ENCODE peak calls at places on chromosomes 3 and 15, in eight cellular contexts. P is mammary epithelial cell, U is neural progenitor cell, G is H1, V is GM23338, B is fibroblast of lung, H is PC-9, O is PC-3. N is an unnamed sample.

GRCh38 chr3:194205675-194206133 is 69.8 kb downstream of the HES1 start:
- DNase-seq in P (no peak), H (peak), O (peak), B (no peak), U (no peak), V (peak), G (peak), N (peak)

GRCh38 chr15:70765504-70766281 is 2.3 kb upstream of the UACA start:
- DNase-seq in V (no peak), G (no peak), H (no peak), O (no peak), B (peak), U (no peak), P (no peak), N (no peak)

GRCh38 chr3:188296761-188297689 is 143.1 kb downstream of the LPP start:
- DNase-seq in G (no peak), H (no peak), B (peak), U (no peak), O (peak), P (peak), V (no peak), N (no peak)

GRCh38 chr3:141303481-141304223 is 64.7 kb upstream of the ZBTB38 start:
- DNase-seq in B (peak), P (peak), V (peak), O (peak), U (peak), G (peak), H (peak), N (peak)

GRCh38 chr3:13214847-13215472 is 141.7 kb upstream of the IQSEC1 start:
- DNase-seq in O (no peak), H (no peak), V (no peak), P (no peak), B (no peak), U (no peak), G (no peak), N (no peak)

GRCh38 chr3:66372681-66373350 is 128.0 kb downstream of the LRIG1 start:
- DNase-seq in U (peak), V (peak), B (no peak), H (no peak), O (peak), G (peak), P (no peak), N (peak)

GRCh38 chr15:41115088-41115651 is 910 bp downstream of the INO80 start:
- DNase-seq in P (no peak), H (no peak), B (peak), V (peak), G (no peak), O (peak), U (peak), N (no peak)

GRCh38 chr3:156433138-156433537 is 121.8 kb downstream of the SSR3 start:
- DNase-seq in P (no peak), H (no peak), G (no peak), O (no peak), B (peak), U (no peak), V (no peak), N (no peak)

GRCh38 chr15:31262143-31262530 is 64.5 kb upstream of the KLF13 start:
- DNase-seq in P (no peak), H (no peak), U (no peak), G (no peak), O (no peak), V (no peak), B (no peak), N (no peak)

GRCh38 chr3:11282250-11283125 is 10.3 kb downstream of the ATG7 start:
- DNase-seq in V (no peak), G (no peak), H (no peak), O (no peak), P (no peak), U (no peak), B (peak), N (no peak)

GRCh38 chr3:149765762-149766334 is 13.6 kb upstream of the COMMD2 start:
- DNase-seq in H (no peak), B (peak), P (peak), U (peak), O (peak), V (peak), G (no peak), N (no peak)

GRCh38 chr3:156599061-156599460 is 44.1 kb upstream of the SSR3 start:
- DNase-seq in P (no peak), O (no peak), V (peak), G (no peak), H (no peak), B (no peak), U (peak), N (no peak)

GRCh38 chr3:56783644-56784451 is 17.9 kb downstream of the ARHGEF3 start:
- DNase-seq in P (peak), O (peak), B (peak), U (no peak), V (no peak), G (no peak), H (no peak), N (peak)

GRCh38 chr15:81189583-81190283 is 6.9 kb upstream of the IL16 start:
- DNase-seq in H (no peak), P (peak), O (no peak), U (no peak), B (peak), G (peak), V (no peak), N (no peak)

GRCh38 chr3:95705786-95706418 is 1108.5 kb upstream of the EPHA6 start:
- DNase-seq in H (peak), G (no peak), P (no peak), V (no peak), O (no peak), B (no peak), U (no peak), N (peak)

GRCh38 chr3:116140100-116140689 is 305.1 kb downstream of the LSAMP start:
- DNase-seq in B (peak), H (no peak), U (peak), V (peak), G (no peak), P (peak), O (peak), N (no peak)

GRCh38 chr3:62415312-62415791 is 42.0 kb upstream of the FEZF2 start:
- DNase-seq in O (no peak), U (peak), H (no peak), P (no peak), G (peak), V (peak), B (no peak), N (peak)

GRCh38 chr3:73144828-73145227 is 83.4 kb downstream of the EBLN2 start:
- DNase-seq in O (no peak), U (no peak), B (no peak), H (no peak), V (no peak), P (no peak), G (no peak), N (no peak)

GRCh38 chr3:73143401-73143800 is 81.9 kb downstream of the EBLN2 start:
- DNase-seq in B (no peak), V (no peak), G (no peak), U (no peak), P (no peak), H (no peak), O (no peak), N (no peak)

GRCh38 chr3:73141531-73141930 is 80.1 kb downstream of the EBLN2 start:
- DNase-seq in G (no peak), B (no peak), O (no peak), P (no peak), V (no peak), H (no peak), U (no peak), N (no peak)

GRCh38 chr3:73143821-73144237 is 82.4 kb downstream of the EBLN2 start:
- DNase-seq in H (no peak), P (no peak), V (no peak), O (no peak), G (no peak), U (no peak), B (no peak), N (no peak)

GRCh38 chr3:73144276-73144675 is 82.8 kb downstream of the EBLN2 start:
- DNase-seq in H (no peak), U (no peak), O (no peak), G (no peak), V (no peak), B (peak), P (no peak), N (no peak)
- H3K4me2 ChIP-seq in H (no peak), U (no peak), O (no peak), G (no peak), V (no peak), B (no peak), P (no peak), N (no peak)

GRCh38 chr15:85744636-85745422 is 49.9 kb downstream of the KLHL25 start:
- DNase-seq in H (no peak), P (no peak), O (no peak), V (no peak), B (no peak), G (no peak), U (no peak), N (no peak)

GRCh38 chr15:85745525-85745924 is 49.2 kb downstream of the KLHL25 start:
- DNase-seq in U (no peak), P (no peak), V (no peak), H (no peak), O (no peak), B (no peak), G (no peak), N (no peak)

GRCh38 chr15:85748729-85749128 is 46.0 kb downstream of the KLHL25 start:
- DNase-seq in B (no peak), G (peak), V (peak), O (no peak), P (peak), U (no peak), H (no peak), N (no peak)

GRCh38 chr15:85748176-85748575 is 46.5 kb downstream of the KLHL25 start:
- DNase-seq in V (no peak), U (no peak), P (no peak), G (peak), B (no peak), H (no peak), O (no peak), N (no peak)

GRCh38 chr15:85746641-85747040 is 48.1 kb downstream of the KLHL25 start:
- DNase-seq in G (no peak), V (no peak), P (no peak), B (no peak), H (no peak), O (no peak), U (no peak), N (no peak)
- H3K27ac ChIP-seq in G (no peak), V (no peak), P (no peak), B (no peak), H (no peak), O (no peak), U (no peak), N (no peak)

GRCh38 chr3:69292185-69292584 is 93.7 kb downstream of the FRMD4B start:
- DNase-seq in P (peak), H (peak), U (peak), B (no peak), G (no peak), O (no peak), V (peak), N (no peak)
- TF ChIP-seq EZH2 in P (no peak), H (no peak), U (no peak), B (no peak), G (no peak), O (no peak), V (no peak), N (no peak)

DNA sequence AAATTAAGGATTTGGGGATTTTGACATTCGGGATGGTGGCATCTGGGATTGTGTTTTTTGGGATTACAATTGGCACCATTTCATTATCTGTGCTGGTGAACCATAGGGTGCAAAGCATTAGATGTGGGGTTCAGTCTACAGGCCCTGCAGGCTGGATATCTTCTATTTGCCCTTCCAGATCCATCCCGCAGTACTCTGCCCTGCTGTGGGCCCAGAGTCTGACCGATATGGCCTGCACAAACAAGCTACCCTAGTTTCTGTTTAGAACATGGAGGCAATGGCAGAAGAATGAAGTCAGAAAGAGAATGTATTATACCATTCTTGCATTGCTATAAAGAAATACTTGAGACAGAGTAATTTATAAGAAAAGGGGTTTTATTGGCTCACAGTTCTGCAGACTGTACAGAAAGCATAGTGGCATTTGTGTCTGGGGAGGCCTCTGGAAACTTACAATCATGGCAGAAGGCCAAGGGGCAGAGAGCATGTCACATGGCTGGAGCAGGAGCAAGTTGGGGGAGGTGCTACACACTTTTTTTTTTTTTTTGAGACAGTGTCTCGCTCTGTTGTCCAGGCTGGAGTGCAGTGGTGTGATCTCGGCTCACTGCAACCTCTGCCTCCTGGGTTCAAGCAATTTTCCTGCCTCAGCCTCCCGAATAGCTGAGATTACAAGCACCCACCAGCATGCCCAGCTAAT is 93.7 kb downstream of the NCEH1 start:
- DNase-seq in V (no peak), U (no peak), P (no peak), O (no peak), G (no peak), B (no peak), H (no peak), N (no peak)
- H3K4me2 ChIP-seq in V (no peak), U (no peak), P (no peak), O (no peak), G (no peak), B (no peak), H (no peak), N (no peak)

GRCh38 chr15:100712226-100712625 is 109.8 kb downstream of the ASB7 start:
- DNase-seq in H (peak), P (peak), U (no peak), B (peak), O (no peak), V (no peak), G (no peak), N (no peak)
- H3K27ac ChIP-seq in H (peak), P (peak), U (no peak), B (no peak), O (peak), V (no peak), G (no peak), N (no peak)

DNA sequence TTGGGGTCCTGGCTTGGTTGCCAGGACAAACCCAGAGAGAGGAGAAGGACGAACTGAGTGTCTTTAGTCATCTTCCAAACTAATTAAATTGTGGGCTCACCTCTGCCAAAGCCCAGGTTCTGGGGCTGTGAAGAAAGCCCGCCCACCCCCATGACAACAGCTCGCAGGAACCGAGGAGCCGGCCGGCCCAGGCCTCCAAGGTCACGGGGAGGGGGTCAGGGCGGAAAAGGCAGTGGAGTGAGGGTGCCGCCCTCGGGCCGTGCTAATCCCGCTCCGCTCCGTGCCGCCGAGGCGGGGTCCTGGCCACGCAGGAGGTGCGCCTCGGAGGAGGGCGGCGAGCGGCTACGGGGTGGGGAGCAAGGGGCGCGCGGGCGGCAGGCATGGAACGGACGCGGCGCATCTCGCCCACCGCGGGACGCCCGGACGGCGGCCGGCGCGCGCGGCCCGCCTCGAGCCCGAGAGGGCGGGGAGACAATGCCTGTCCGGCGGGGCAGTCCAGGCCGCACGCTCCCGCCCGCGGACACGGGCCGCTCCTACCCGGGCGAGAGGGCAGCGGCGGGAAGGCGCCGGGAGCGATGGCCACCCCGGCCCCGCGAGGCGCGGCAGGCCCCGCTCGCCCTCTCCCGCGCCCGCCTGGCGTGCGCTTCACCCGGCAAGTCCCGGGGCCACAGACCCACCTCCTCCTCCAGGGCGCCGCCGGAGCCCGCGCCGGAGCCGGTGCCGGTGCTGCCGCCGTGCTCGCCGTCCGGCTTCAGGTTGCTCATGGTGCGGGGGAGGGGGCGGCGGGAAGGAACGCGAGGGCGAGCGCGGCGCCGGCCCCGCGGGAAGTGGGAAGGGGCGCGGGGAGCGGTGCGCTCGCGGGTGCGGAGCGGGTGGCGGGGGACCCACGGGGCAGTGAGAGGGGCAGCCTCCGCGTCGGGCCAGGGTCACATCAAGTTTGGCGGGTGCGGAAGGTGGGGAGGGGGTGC is 549 bp downstream of the RBPMS2 start:
- DNase-seq in V (peak), G (peak), B (no peak), H (peak), O (no peak), P (no peak), U (peak), N (peak)
- TF ChIP-seq EZH2 in V (no peak), G (no peak), B (no peak), H (peak), O (no peak), P (no peak), U (peak), N (no peak)

GRCh38 chr3:38327335-38328009 is 19.1 kb upstream of the XYLB start:
- DNase-seq in G (no peak), V (no peak), O (peak), H (peak), P (peak), U (no peak), B (peak), N (no peak)
- H3K4me2 ChIP-seq in G (no peak), V (no peak), O (peak), H (peak), P (no peak), U (no peak), B (no peak), N (no peak)

DNA sequence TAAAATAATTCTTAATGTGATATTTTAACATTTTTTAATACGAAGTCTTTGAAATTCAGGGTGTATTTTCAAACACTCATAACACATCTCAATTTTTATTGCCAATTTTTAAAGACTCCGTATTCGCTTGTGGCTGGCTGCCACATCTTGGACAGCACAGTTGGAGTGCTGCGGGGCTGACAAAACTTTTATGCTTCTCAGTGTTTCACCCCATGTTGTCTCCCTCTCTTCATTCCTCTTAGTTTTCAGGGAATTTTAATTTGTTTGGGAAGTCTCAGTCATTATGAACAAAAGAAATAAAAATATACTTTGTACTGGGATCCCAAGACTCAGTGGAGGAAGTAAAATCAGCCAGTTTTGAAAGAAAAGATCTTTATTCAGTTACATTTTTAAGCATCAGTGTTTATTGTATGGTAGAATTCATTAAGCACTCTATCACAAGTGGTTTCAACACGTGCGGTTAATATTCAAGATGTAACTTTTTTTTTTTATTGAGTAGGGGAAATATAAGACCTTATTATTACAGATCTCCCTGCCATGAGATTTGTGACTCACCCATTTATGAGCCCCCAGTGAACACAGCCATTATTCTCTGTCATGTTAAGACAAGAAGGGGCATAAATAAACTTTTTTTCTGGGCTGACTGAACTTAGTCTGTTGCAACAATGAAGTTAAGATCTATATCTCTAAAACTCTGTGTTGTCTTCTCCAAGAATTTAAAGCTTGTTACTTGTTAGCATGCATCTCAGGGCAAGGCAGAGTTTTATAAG is 26.8 kb downstream of the KAT2B start:
- DNase-seq in U (no peak), P (peak), O (peak), B (peak), V (no peak), G (no peak), H (no peak), N (no peak)
- H3K27ac ChIP-seq in U (no peak), P (peak), O (peak), B (no peak), V (no peak), G (no peak), H (no peak), N (no peak)

DNA sequence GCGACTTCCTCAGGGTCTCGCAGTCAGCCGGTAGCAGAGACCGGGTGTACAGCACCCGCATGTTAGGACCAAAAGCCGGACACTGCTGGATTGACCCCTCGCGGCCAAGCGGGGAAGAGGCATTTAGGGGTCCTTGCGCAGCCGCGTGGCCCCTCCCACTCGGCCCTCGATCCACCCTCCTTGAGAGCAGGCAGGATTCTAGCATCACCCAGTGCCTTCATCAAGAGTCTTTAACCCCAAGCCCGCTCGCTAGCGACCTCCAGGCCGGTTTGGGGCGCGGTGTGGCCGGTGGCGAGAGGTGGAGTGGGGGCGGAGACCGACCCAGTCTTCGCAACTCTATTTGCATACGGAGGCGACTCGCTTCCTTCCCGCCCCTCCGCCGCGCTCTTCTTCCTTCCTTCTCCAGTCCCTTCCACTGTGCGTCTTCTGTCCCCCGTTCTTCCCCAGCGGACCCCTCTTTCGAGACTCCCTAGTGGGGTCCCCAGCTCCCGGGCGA is at the start of gene ST6GAL1:
- DNase-seq in G (peak), P (peak), O (peak), V (peak), U (peak), B (peak), H (peak), N (no peak)
- TF ChIP-seq EZH2 in G (no peak), P (no peak), O (no peak), V (no peak), U (no peak), B (no peak), H (no peak), N (no peak)

GRCh38 chr3:159786489-159787181 is 202.0 kb upstream of the IL12A start:
- DNase-seq in P (no peak), O (no peak), U (no peak), V (no peak), B (peak), G (no peak), H (no peak), N (no peak)
- H3K4me2 ChIP-seq in P (peak), O (peak), U (no peak), V (peak), B (no peak), G (no peak), H (peak), N (no peak)

N was measured in DND-41.